ENCODE peak calls at places on chromosomes 11 and 22, in nine cellular contexts. U is NB4, V is BE2C, C is skeletal muscle cell, X is adipocyte, I is H7, O is foreskin fibroblast, G is AG09309, B is OCI-LY7. W is an unnamed sample.

GRCh38 chr22:21726650-21727049 is 8.9 kb downstream of the YPEL1 start:
- DNase-seq in V (peak), G (no peak), B (peak), I (peak), O (peak), C (no peak), U (peak), X (no peak), W (no peak)

GRCh38 chr11:73157141-73158010 is 15.3 kb upstream of the FCHSD2 start:
- DNase-seq in V (no peak), B (peak), O (peak), C (no peak), I (no peak), U (peak), G (peak), X (peak), W (peak)

GRCh38 chr11:29343465-29344333 is 673.1 kb downstream of the KCNA4 start:
- DNase-seq in X (peak), V (peak), C (no peak), U (peak), G (no peak), O (peak), B (peak), I (peak), W (no peak)

GRCh38 chr22:41863472-41863871 is 30.6 kb downstream of the SREBF2 start:
- DNase-seq in X (no peak), U (no peak), B (no peak), V (no peak), I (no peak), G (no peak), C (no peak), O (no peak), W (no peak)

GRCh38 chr11:124069429-124070401 is 28.6 kb upstream of the OR10G7 start:
- DNase-seq in X (peak), B (peak), C (no peak), U (peak), G (peak), I (peak), O (peak), V (peak), W (peak)

GRCh38 chr11:28877366-28877765 is 769.2 kb downstream of the METTL15 start:
- DNase-seq in O (no peak), I (no peak), C (no peak), G (no peak), B (no peak), V (no peak), X (no peak), U (no peak), W (no peak)

GRCh38 chr11:1349074-1349931 is 39.9 kb upstream of the TOLLIP start:
- DNase-seq in U (no peak), B (no peak), C (no peak), G (no peak), I (peak), V (no peak), O (no peak), X (no peak), W (no peak)

GRCh38 chr11:9771126-9771624 is 107.3 kb downstream of the SWAP70 start:
- DNase-seq in O (no peak), X (peak), U (no peak), C (no peak), G (no peak), V (no peak), I (no peak), B (no peak), W (no peak)

GRCh38 chr11:13145461-13145860 is 132.1 kb upstream of the BMAL1 start:
- DNase-seq in I (peak), G (no peak), C (no peak), O (no peak), B (no peak), U (no peak), V (peak), X (no peak), W (no peak)

GRCh38 chr22:38355275-38355674 is 38.0 kb upstream of the CSNK1E start:
- DNase-seq in G (no peak), C (no peak), X (no peak), U (no peak), V (no peak), B (no peak), O (no peak), I (peak), W (no peak)

GRCh38 chr22:48367731-48368130 is 1459.9 kb downstream of the BRD1 start:
- DNase-seq in I (no peak), X (no peak), O (no peak), C (no peak), G (no peak), B (no peak), V (no peak), U (no peak), W (no peak)

GRCh38 chr11:87895021-87895420 is 280.2 kb downstream of the RAB38 start:
- DNase-seq in X (no peak), G (no peak), U (no peak), B (no peak), I (no peak), O (no peak), C (no peak), V (no peak), W (no peak)
- H3K4me3 ChIP-seq in X (no peak), G (no peak), U (no peak), B (no peak), I (no peak), O (no peak), C (no peak), V (no peak), W (no peak)

DNA sequence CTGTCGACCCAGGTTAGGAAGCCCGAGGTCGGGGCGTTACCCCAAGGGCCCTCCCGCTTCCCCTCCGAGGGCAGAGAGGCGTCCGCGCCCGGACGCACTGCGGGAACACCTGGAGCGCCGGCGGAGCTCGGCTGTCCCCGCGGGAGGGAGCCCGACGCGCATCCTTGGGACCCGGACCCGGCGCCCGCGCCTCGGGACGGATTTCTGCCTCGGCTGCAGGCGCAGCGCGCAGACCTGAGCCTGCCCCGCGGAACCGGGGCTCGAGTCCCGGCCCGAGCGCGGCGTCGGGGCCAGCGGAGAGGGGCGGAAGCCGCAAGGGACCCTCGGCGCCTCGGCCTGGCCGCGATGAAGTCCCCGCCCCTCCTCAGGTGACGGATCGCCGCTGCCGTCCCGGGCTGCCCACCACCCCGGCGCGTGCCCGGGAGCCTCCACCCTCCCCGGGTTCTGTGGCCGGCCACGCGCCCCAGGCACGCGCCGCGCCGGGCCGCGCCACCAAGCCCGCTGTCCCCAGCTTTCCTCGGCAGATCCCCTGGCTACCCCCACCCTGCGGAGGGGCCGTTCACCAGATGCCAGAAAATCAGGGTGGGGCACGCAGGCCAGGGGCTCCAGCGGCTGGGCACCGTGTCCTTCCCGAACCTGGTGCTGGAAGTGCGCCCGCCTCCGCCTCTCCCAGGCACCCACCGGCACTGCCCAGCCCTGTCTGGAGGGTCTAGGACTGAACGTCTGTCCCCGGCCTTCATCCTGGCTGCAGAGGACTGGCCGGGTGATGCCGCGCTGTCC is 407 bp downstream of the GLB1L3 start:
- DNase-seq in V (no peak), O (no peak), C (no peak), U (no peak), G (no peak), X (no peak), B (no peak), I (peak), W (no peak)
- H3K4me3 ChIP-seq in V (no peak), O (no peak), C (peak), U (no peak), G (no peak), X (peak), B (no peak), I (peak), W (no peak)

GRCh38 chr11:128893578-128894295 is 2.6 kb downstream of the KCNJ5 start:
- DNase-seq in O (no peak), X (no peak), B (no peak), C (no peak), U (no peak), G (no peak), I (no peak), V (no peak), W (no peak)
- H3K4me3 ChIP-seq in O (no peak), X (no peak), B (no peak), C (no peak), U (no peak), G (no peak), I (no peak), V (no peak), W (no peak)

GRCh38 chr11:14381968-14382367 is 23.0 kb upstream of the RRAS2 start:
- DNase-seq in O (no peak), U (no peak), I (no peak), B (no peak), X (no peak), V (no peak), C (no peak), G (no peak), W (no peak)
- H3K4me3 ChIP-seq in O (no peak), U (no peak), I (no peak), B (no peak), X (peak), V (no peak), C (no peak), G (no peak), W (no peak)

GRCh38 chr22:17981497-17981896 is 42.9 kb downstream of the MICAL3 start:
- DNase-seq in U (no peak), G (no peak), X (no peak), V (no peak), I (no peak), B (peak), C (no peak), O (no peak), W (no peak)
- H3K4me3 ChIP-seq in U (no peak), G (no peak), X (no peak), V (no peak), I (no peak), B (peak), C (no peak), O (no peak), W (no peak)

DNA sequence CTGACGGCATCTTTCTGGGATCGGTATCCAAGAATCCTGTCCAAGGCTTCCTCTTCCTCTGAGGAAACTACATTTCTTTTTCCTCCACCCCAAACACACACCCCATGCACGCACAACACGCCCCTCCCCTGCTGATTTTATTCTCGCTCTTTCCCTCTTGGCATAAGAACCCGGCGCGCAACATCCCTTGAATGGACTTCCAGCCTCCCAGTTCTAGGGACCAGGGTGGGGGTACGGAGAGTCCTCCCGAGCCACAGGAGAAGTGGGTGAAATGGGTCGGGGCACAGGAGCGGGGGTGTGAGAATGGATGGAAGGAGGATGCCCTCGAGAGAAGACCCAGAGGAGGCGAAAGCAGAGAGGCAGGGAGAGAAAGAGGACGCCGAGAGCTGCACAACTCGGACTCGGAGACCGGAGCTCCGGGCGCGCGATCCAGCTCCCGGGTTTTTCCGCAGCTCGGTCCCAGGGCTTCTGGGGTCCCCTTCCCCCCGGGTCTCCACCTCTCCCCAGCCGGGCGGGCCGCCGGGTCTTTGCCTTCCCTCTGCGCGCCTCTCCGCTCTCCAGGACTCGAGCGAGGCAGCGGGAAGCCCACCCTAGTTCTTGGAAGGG is 1.4 kb upstream of the LARGE1 start:
- DNase-seq in I (peak), G (no peak), B (peak), X (peak), V (peak), O (peak), U (peak), C (no peak), W (no peak)
- H3K4me3 ChIP-seq in I (peak), G (peak), B (peak), X (peak), V (peak), O (peak), U (peak), C (peak), W (peak)

GRCh38 chr11:102451041-102451692 is 1.4 kb downstream of the TMEM123 start:
- DNase-seq in X (no peak), I (no peak), C (no peak), V (no peak), O (no peak), U (no peak), B (no peak), G (no peak), W (no peak)

GRCh38 chr11:102451693-102452460 is 688 bp downstream of the TMEM123 start:
- DNase-seq in G (no peak), B (peak), O (peak), X (peak), C (no peak), V (peak), I (peak), U (peak), W (no peak)

GRCh38 chr11:102447941-102448868 is 4.4 kb downstream of the TMEM123 start:
- DNase-seq in O (no peak), V (no peak), C (no peak), G (no peak), B (no peak), U (no peak), X (no peak), I (no peak), W (no peak)

GRCh38 chr11:102448869-102449224 is 3.7 kb downstream of the TMEM123 start:
- DNase-seq in U (peak), I (no peak), C (no peak), O (no peak), V (no peak), G (no peak), X (no peak), B (no peak), W (no peak)

GRCh38 chr11:102449651-102450570 is 2.7 kb downstream of the TMEM123 start:
- DNase-seq in V (no peak), G (no peak), B (no peak), I (no peak), C (no peak), X (no peak), O (no peak), U (no peak), W (no peak)
- H3K4me3 ChIP-seq in V (peak), G (no peak), B (peak), I (no peak), C (no peak), X (peak), O (no peak), U (peak), W (no peak)

DNA sequence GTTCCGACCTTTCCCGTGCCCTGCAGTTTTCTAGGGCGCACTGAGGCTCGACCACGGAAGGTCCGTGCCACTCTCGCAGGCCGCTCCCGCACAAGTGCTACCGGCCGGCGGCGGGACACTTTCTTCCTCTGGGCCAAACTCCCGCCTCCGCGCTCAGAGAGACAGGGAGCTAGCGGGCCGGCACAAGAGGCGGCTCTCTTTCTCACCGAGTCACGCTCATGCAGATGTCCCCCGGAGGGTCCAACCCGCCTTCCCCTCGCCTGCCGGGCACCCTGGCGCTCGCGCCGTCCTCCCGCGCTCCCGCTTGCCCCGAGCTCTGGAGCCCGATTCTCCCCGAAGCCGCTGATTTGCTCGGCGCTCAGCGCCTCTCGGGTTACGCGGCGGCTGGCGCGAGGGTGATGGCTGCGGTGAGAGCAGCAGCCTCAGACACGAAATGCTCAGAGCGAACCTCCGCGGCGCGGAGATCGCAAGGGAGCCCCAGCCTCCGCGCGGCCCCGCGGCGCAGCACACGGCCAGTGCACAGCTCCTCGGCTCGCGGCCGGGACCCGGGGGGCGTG is 1.0 kb downstream of the LMO1 start:
- DNase-seq in C (peak), U (no peak), I (peak), X (peak), O (peak), G (no peak), B (no peak), V (peak), W (no peak)
- H3K4me3 ChIP-seq in C (peak), U (no peak), I (peak), X (peak), O (peak), G (peak), B (no peak), V (peak), W (peak)

GRCh38 chr11:32431657-32432056 is 3.7 kb downstream of the WT1 start:
- DNase-seq in B (no peak), G (no peak), U (no peak), I (no peak), V (no peak), C (no peak), X (no peak), O (no peak), W (no peak)

GRCh38 chr11:32429477-32429876 is 5.9 kb downstream of the WT1 start:
- DNase-seq in C (no peak), O (no peak), U (no peak), X (no peak), I (peak), G (no peak), B (no peak), V (no peak), W (no peak)

GRCh38 chr11:32432565-32433248 is 2.6 kb downstream of the WT1 start:
- DNase-seq in I (peak), C (no peak), G (no peak), O (no peak), B (no peak), U (peak), V (no peak), X (no peak), W (no peak)

GRCh38 chr11:32428665-32429293 is 6.6 kb downstream of the WT1 start:
- DNase-seq in I (peak), V (no peak), C (no peak), G (no peak), O (no peak), X (no peak), U (no peak), B (no peak), W (no peak)

GRCh38 chr11:32430586-32431357 is 4.6 kb downstream of the WT1 start:
- DNase-seq in G (no peak), U (no peak), X (no peak), C (no peak), O (no peak), V (no peak), I (peak), B (no peak), W (no peak)
- H3K4me3 ChIP-seq in G (no peak), U (peak), X (no peak), C (no peak), O (no peak), V (no peak), I (peak), B (no peak), W (no peak)

DNA sequence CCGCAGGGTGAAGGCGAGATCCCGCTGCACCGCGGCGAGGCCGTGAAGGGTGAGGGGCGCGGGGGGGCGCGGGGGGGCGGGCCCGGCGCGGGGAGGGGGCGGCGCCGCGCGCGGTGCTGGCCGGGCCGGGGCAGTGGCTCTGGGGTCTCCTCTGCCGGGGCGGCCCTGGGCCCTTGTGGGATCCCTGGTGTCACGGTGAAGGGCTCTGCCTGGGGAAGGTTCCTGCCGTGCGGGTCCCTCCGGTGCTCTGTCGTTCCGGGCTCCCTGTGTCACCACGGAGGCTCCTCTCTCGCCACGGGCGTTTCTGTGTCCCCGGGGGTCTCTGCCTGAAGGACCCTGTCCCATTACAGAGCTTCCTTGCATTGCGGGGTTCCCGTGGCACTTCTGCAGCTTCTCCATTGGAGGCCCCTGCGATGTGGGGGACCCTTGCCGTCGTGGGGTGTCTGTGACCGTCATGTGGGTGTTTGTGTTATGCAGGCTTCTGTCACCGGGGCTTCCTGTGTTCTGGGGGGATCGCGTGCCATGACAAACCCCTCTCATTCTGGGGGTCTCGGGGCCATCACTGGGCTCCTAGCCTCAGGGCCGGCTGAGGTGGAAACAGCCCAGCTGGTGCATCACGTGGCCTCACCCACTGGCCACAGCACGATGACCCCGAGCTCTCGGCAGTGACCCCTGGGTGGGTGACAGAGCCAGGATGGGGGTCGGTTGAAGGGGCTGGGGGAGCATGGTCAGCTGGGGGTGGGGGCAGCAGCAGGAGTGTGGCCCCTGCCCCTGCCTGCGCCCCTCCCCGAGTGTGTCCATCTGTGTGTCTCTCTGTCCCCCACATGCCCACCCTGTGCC is 25.3 kb downstream of the SHANK3 start:
- DNase-seq in G (no peak), B (no peak), X (no peak), O (no peak), U (no peak), V (peak), C (no peak), I (peak), W (no peak)
- H3K4me3 ChIP-seq in G (peak), B (no peak), X (peak), O (peak), U (no peak), V (no peak), C (peak), I (peak), W (peak)